ENCODE peak calls at places on chromosome 12, in ten cellular contexts. N is neural progenitor cell, J is uterus, H is IMR-90, E is suprapubic skin, L is heart left ventricle, U is cardiac muscle cell, D is HepG2, F is keratinocyte, M is PC-3. S is an unnamed sample.

GRCh38 chr12:109729837-109730200 is 16.2 kb downstream of the FAM222A start:
- DNase-seq in N (no peak), L (peak), E (peak), M (no peak), U (no peak), D (no peak), F (no peak), J (no peak), H (no peak), S (no peak)

GRCh38 chr12:14937689-14938088 is 648 bp downstream of the ERP27 start:
- DNase-seq in D (no peak), L (no peak), E (no peak), H (no peak), F (no peak), U (no peak), N (no peak), M (peak), J (no peak), S (no peak)

GRCh38 chr12:59929091-59929490 is 333.3 kb downstream of the SLC16A7 start:
- DNase-seq in N (no peak), U (no peak), L (no peak), E (no peak), M (peak), H (peak), D (no peak), J (no peak), F (peak), S (no peak)

GRCh38 chr12:126768517-126768916 is 1498.5 kb upstream of the TMEM132C start:
- DNase-seq in D (no peak), J (no peak), L (no peak), U (no peak), F (no peak), H (no peak), E (no peak), M (no peak), N (no peak), S (no peak)

GRCh38 chr12:33825986-33826602 is 196.2 kb upstream of the ALG10 start:
- DNase-seq in H (no peak), E (no peak), L (no peak), U (no peak), N (no peak), F (no peak), M (no peak), J (no peak), D (no peak), S (no peak)

GRCh38 chr12:76670776-76671175 is 93.1 kb upstream of the ZDHHC17 start:
- DNase-seq in N (no peak), U (no peak), E (no peak), D (no peak), H (peak), L (no peak), J (no peak), M (peak), F (no peak), S (no peak)

GRCh38 chr12:68224613-68225285 is 861 bp downstream of the IL26 start:
- DNase-seq in U (no peak), F (no peak), D (no peak), E (no peak), M (peak), H (peak), J (no peak), N (no peak), L (no peak), S (no peak)

GRCh38 chr12:68358532-68359485 is 26.6 kb upstream of the MDM1 start:
- DNase-seq in J (peak), H (peak), U (peak), N (peak), F (no peak), L (no peak), E (no peak), D (peak), M (peak), S (peak)

GRCh38 chr12:63124778-63125177 is 26.2 kb downstream of the AVPR1A start:
- DNase-seq in D (no peak), U (no peak), L (no peak), E (no peak), N (no peak), F (no peak), M (no peak), J (no peak), H (no peak), S (no peak)

GRCh38 chr12:116033765-116034164 is 243.7 kb downstream of the MED13L start:
- DNase-seq in J (no peak), N (no peak), F (no peak), H (no peak), E (no peak), L (no peak), M (peak), D (no peak), U (no peak), S (no peak)

GRCh38 chr12:79692249-79692619 is 1.5 kb upstream of the PAWR start:
- DNase-seq in H (peak), F (no peak), N (no peak), E (no peak), L (no peak), M (no peak), J (no peak), U (no peak), D (no peak), S (no peak)

GRCh38 chr12:53953831-53954693 is 641 bp upstream of the HOXC12 start:
- DNase-seq in M (no peak), L (no peak), N (no peak), J (no peak), E (no peak), D (no peak), F (no peak), H (no peak), U (no peak), S (no peak)

GRCh38 chr12:94649349-94650142 is 811 bp downstream of the TMCC3 start:
- DNase-seq in M (peak), E (no peak), U (peak), J (peak), N (peak), F (no peak), H (peak), D (no peak), L (peak), S (peak)

GRCh38 chr12:33614630-33615029 is 175.0 kb upstream of the SYT10 start:
- DNase-seq in D (no peak), M (no peak), L (no peak), U (no peak), J (no peak), N (no peak), H (no peak), F (no peak), E (no peak), S (no peak)

GRCh38 chr12:1800646-1801284 is 19.6 kb upstream of the LRTM2 start:
- DNase-seq in H (peak), J (peak), D (peak), L (peak), N (peak), U (peak), M (peak), F (no peak), E (peak), S (peak)

GRCh38 chr12:1803736-1804135 is 16.6 kb upstream of the LRTM2 start:
- DNase-seq in J (peak), N (no peak), L (peak), E (peak), F (no peak), M (no peak), H (no peak), D (no peak), U (no peak), S (no peak)

GRCh38 chr12:1799882-1800645 is 20.3 kb upstream of the LRTM2 start:
- DNase-seq in F (no peak), E (peak), U (no peak), L (no peak), D (no peak), M (no peak), J (no peak), H (no peak), N (no peak), S (no peak)

GRCh38 chr12:1799068-1799881 is 21.1 kb upstream of the LRTM2 start:
- DNase-seq in N (no peak), U (no peak), E (peak), M (no peak), F (no peak), H (no peak), L (no peak), D (no peak), J (no peak), S (peak)

GRCh38 chr12:1801285-1801975 is 18.9 kb upstream of the LRTM2 start:
- DNase-seq in H (peak), U (no peak), M (no peak), N (no peak), D (no peak), J (peak), E (peak), F (no peak), L (peak), S (peak)
- H3K4me3 ChIP-seq in H (no peak), U (no peak), M (no peak), N (no peak), D (no peak), J (no peak), E (no peak), F (no peak), L (no peak), S (no peak)

GRCh38 chr12:52147367-52147972 is 44.3 kb downstream of the KRT80 start:
- DNase-seq in M (peak), N (no peak), J (peak), U (no peak), D (peak), E (peak), L (peak), H (peak), F (no peak), S (peak)
- H3K27ac ChIP-seq in M (peak), N (no peak), J (peak), U (no peak), D (no peak), E (peak), L (peak), H (peak), F (peak), S (peak)

DNA sequence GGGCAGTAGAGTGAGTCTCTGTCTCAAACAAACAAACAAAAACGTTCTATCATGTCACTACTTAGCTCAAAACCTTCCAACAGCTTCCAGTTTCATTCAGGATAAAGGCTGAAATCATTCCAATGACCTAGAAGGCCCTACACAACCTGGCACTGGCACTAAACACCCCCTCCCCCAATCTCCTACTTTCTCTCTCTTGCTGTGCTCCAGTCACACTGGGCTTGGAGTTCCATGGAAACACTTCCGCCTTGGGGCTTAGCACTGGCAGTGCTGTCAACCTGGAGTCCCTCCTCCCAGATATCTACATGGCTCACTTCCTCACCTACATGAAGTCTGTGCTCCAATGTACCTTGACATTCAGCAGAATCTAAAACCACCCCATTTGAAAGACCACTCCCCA is 65.0 kb upstream of the SINHCAF start:
- DNase-seq in N (peak), L (no peak), J (no peak), H (no peak), D (no peak), F (no peak), E (peak), M (no peak), U (no peak), S (no peak)
- TF ChIP-seq CTCF in N (no peak), L (no peak), J (no peak), H (no peak), D (no peak), F (no peak), E (no peak), M (no peak), U (no peak), S (no peak)

DNA sequence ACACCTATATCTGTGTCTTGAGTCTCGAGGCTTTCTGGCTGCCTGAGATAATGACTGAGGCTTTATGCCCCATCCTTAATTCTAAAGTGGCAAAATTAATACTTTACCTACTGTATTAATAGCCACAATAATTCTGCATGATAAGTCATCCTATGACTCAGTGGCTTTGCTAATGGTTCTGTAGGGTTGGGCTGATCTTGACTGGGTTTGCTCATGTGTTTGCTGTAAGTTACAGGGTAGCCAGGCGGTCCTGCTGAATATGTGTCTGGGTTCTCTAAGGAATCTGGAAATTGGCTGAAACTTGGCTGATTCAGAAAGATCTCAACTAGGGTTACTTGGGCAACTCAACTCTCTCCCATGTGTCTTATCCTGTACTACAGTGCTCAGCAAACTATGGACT is 21.7 kb downstream of the MGST1 start:
- DNase-seq in D (no peak), E (no peak), M (peak), F (no peak), U (no peak), L (no peak), J (no peak), N (no peak), H (peak), S (no peak)
- H3K4me3 ChIP-seq in D (no peak), E (no peak), M (no peak), F (no peak), U (no peak), L (no peak), J (no peak), N (no peak), H (no peak), S (no peak)

DNA sequence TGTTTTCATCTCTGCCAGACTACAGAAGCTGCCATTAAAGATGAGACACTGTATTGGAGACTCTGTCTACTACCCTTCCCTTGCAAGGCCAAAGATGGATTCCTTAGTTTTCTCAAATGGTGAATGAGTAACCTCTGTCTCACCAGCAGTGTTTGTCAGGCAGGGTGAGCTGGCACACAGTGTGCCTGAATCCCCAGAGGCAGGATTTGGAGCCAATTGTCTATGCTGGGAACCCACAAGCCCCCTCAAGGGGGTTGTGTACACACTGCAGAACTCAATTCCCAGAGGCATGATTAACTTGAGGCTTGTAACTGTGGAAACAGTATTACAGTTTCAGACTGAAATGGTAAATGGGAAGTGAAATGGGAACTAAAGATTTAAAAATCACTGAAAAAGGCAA is 136.8 kb upstream of the PTPRB start:
- DNase-seq in F (no peak), M (peak), D (no peak), U (no peak), H (no peak), L (no peak), J (no peak), N (peak), E (no peak), S (no peak)
- H3K27ac ChIP-seq in F (no peak), M (peak), D (no peak), U (no peak), H (no peak), L (no peak), J (no peak), N (no peak), E (no peak), S (peak)

DNA sequence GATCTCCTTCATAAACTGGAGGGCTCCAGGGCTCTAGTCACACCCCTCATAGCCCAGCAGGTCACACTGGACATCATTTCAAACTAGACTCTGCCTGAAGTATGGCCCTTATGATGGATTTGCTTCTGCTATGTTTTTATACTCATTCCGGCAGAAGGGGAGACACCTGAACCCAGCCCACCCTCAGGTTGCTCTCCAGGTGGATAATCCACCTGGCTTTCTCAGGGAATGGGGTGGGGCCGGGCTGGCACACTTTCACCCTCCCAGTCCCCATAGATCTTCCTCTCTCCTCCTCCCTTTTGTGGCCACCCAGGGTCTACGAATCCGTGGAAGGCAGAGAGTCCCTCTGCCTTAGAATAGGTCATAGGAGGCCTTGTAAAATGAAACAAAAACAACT is 9.8 kb upstream of the KRT73 start:
- DNase-seq in E (no peak), F (no peak), N (no peak), M (no peak), U (no peak), J (no peak), L (no peak), H (no peak), D (no peak), S (no peak)
- TF ChIP-seq CTCF in E (no peak), F (no peak), N (no peak), M (no peak), U (no peak), J (no peak), L (no peak), H (no peak), D (no peak), S (no peak)

DNA sequence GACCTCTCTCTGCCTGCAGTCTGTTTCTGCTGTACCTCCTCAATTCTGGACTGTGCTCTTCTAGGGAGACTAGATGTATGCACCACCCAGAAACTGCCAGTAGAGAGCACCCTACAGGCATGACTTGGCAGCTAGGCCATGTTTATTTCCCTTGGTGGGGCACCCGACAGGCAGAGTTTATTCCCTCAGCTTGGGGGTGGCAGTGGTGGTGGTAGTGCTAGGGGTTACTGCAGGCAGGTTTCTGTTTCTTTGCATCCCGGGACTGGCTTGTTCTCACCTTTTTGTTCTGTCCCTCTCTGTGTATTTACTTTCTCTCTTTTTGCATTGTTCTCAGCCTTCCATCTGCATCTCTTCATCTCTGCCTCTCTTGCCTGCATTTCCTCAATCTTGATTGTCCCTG is 13.6 kb downstream of the PRPF40B start:
- DNase-seq in F (no peak), D (peak), M (peak), J (peak), L (peak), E (no peak), U (peak), N (peak), H (peak), S (no peak)
- H3K4me3 ChIP-seq in F (no peak), D (no peak), M (no peak), J (no peak), L (no peak), E (no peak), U (no peak), N (no peak), H (no peak), S (no peak)

DNA sequence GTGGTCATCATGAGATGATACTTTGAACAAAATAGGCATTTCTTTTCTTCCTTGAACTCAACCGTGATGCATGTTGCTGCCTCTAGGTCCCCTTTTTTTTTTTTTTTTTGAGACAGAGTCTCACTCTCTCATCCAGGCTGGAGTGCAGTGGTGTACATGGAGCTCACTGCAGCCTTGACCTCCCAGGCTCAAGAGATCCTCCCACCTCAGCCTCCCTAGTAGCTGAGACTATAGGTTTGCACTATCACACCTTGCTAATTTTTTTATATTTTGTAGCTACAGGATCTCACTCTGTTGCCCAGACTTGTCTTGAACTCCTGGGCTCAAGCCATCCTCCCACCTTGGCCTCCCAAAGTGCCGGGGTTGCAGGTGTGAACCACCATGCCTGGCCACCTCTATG is 20.6 kb downstream of the DIP2B start:
- DNase-seq in N (no peak), J (no peak), L (no peak), E (no peak), U (no peak), F (no peak), D (no peak), M (no peak), H (no peak), S (no peak)
- H3K27ac ChIP-seq in N (no peak), J (no peak), L (no peak), E (no peak), U (peak), F (no peak), D (peak), M (no peak), H (no peak), S (no peak)

GRCh38 chr12:128190614-128191013 is 76.4 kb upstream of the TMEM132C start:
- DNase-seq in J (no peak), D (no peak), H (no peak), E (no peak), L (no peak), U (peak), F (no peak), M (peak), N (peak), S (no peak)
- TF ChIP-seq CTCF in J (no peak), D (peak), H (no peak), E (peak), L (no peak), U (no peak), F (peak), M (peak), N (peak), S (no peak)

DNA sequence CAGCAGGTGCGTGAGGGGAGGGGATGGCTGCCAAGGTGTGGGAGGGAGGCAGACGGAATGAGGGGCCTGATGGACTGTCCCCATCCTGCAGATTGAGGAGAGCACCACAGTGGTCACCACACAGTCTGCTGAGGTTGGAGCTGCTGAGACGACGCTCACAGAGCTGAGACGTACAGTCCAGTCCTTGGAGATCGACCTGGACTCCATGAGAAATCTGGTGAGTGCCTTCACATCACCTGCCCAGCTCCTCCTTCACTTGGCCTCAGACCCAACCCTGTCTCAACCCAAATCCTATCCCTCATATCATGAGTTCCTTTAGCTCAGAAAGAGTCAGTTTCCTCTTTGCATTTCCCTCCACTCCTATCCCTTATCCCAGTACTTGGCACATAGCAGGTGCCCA is 2.7 kb downstream of the KRT18 start:
- DNase-seq in N (no peak), M (no peak), D (no peak), H (no peak), F (no peak), U (no peak), L (no peak), J (no peak), E (no peak), S (no peak)
- H3K4me3 ChIP-seq in N (no peak), M (peak), D (no peak), H (no peak), F (no peak), U (no peak), L (no peak), J (no peak), E (no peak), S (no peak)

S was measured in tibial artery.